ENCODE peak calls at places on chromosome 16, in four cellular contexts. X, W, R and I are unnamed samples.

GRCh38 chr16:71524566-71525553 is 1.4 kb upstream of the CHST4 start:
- DNase-seq in X (no peak), W (no peak), R (no peak), I (no peak)

GRCh38 chr16:57627184-57627871 is 1.1 kb upstream of the ADGRG1 start:
- DNase-seq in X (peak), W (peak), R (no peak), I (no peak)

GRCh38 chr16:19196871-19197270 is 28.8 kb downstream of the SYT17 start:
- DNase-seq in X (peak), W (no peak), R (no peak), I (no peak)

GRCh38 chr16:57544129-57544653 is 1.7 kb downstream of the ADGRG5 start:
- DNase-seq in X (peak), W (no peak), R (no peak), I (no peak)

GRCh38 chr16:57341062-57341440 is 17.5 kb upstream of the CCL22 start:
- DNase-seq in X (no peak), W (no peak), R (no peak), I (peak)

GRCh38 chr16:85542548-85542927 is 70.6 kb upstream of the GSE1 start:
- DNase-seq in X (no peak), W (no peak), R (no peak), I (no peak)

GRCh38 chr16:84650062-84650991 is 2.0 kb downstream of the KLHL36 start:
- DNase-seq in X (peak), W (no peak), R (no peak), I (no peak)

GRCh38 chr16:85028638-85029412 is 1.2 kb downstream of the KIAA0513 start:
- DNase-seq in X (peak), W (no peak), R (no peak), I (no peak)

GRCh38 chr16:53945996-53946395 is 242.0 kb downstream of the FTO start:
- DNase-seq in X (peak), W (peak), R (no peak), I (no peak)

GRCh38 chr16:85082553-85083050 is 29.7 kb downstream of the CIBAR2 start:
- DNase-seq in X (no peak), W (peak), R (no peak), I (no peak)

GRCh38 chr16:75566889-75567255 is 693 bp downstream of the GABARAPL2 start:
- DNase-seq in X (peak), W (peak), R (no peak), I (no peak)

DNA sequence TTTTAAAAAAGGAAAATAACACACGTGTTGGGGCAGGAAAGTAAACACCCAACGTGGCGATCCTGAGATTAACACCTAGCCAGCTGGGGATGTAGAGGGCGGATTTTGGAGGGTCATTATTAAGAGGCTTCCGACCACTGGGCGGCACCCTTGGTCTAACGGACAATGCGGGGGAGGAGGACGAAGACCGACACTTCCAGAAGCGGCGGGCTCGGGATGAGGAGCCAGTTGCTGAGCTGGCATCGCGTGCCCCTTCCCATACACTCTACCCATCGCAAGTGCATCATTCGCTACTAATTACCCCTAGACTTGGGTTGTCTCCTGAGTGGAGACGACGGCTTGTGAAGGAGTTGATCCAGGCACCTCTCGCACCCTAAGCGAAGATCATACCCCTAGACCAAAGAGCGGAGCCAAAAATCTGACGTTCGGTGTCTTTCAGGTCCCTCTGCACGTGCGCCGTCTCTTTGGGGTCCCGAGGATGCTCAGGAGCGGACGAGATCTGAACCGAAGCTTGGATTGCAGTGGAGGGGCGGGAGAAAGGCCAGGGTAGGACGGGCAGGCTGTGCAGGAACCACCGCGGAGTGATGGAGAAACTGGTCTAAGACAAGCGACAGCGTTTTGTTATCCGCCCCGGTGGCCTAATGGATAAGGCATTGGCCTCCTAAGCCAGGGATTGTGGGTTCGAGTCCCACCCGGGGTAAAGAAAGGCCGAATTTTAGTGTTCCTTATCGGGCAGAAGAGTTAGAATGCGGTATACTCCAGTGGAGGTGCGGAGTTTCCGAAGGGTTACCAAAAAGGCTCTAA is 17.6 kb downstream of the ZNF213 start:
- DNase-seq in X (peak), W (peak), R (peak), I (peak)
- TF ChIP-seq CTCF in X (peak), W (peak), R (peak), I (peak)

GRCh38 chr16:5062790-5063765 is 2.7 kb downstream of the C16orf89 start:
- DNase-seq in X (no peak), W (no peak), R (no peak), I (no peak)

GRCh38 chr16:5064915-5065314 is 841 bp downstream of the C16orf89 start:
- DNase-seq in X (no peak), W (no peak), R (no peak), I (no peak)

GRCh38 chr16:5066511-5066910 is 755 bp upstream of the C16orf89 start:
- DNase-seq in X (no peak), W (no peak), R (no peak), I (no peak)

GRCh38 chr16:5065368-5065767 is 388 bp downstream of the C16orf89 start:
- DNase-seq in X (no peak), W (no peak), R (no peak), I (no peak)

DNA sequence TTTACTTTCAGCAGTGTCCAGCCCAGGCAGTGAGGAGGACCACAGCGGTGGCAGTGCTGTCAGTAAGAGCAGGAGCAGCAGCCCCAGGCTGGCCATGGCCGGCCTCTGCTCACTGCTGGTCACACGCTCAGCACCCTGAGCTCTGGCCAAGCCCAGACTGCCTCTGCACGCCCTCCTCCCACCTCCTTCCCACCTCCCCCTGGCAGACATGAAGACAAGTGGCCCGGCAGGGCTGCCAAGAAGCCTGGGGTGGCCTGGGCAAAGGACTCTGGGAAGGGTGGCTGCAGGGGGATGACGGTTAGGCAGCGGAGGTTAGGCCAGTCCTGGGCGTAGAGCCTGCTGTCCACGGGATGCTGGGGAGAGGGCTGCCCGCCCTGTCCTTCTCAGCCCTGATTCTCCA is at the start of gene C16orf89:
- DNase-seq in X (no peak), W (no peak), R (no peak), I (no peak)
- TF ChIP-seq CTCF in X (no peak), W (no peak), R (no peak), I (no peak)

DNA sequence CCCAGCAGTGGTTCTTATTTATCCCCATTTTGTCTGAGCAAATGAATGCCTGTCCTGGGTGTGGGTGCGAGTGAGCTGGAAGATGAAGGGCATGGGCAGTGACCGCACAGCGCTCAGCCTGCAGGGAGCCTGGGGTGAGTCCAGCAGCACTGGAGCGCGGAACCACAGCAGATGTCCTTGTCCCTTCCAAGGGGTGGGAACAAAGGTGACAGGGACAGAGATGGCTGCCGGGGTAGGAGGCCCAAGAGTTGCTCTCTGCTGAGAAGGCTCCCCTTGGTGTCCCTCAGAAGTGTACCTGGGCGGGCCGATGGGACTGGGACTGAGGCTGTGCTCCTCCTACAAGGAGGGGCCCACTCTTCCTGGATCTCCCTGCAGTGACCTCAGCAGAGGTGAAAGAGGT is 7.5 kb upstream of the PGAP6 start:
- DNase-seq in X (no peak), W (no peak), R (no peak), I (no peak)
- TF ChIP-seq CTCF in X (no peak), W (no peak), R (no peak), I (no peak)

GRCh38 chr16:83393196-83393981 is 414.4 kb upstream of the HSBP1 start:
- DNase-seq in X (peak), W (no peak), R (no peak), I (no peak)
- TF ChIP-seq CTCF in X (no peak), W (peak), R (no peak), I (peak)

GRCh38 chr16:29862383-29862883 is 593 bp downstream of the CDIPT start:
- DNase-seq in X (no peak), W (peak), R (no peak), I (no peak)
- TF ChIP-seq CTCF in X (peak), W (peak), R (no peak), I (peak)